ENCODE peak calls at places on chromosomes 4 and X, in five cellular contexts. X is CD8-positive, alpha-beta memory T cell; B is naive thymus-derived CD4-positive, alpha-beta T cell; C is effector memory CD4-positive, alpha-beta T cell; V is foreskin fibroblast. F is an unnamed sample.

GRCh38 chr4:99998062-99998880 is 48.2 kb upstream of the H2AZ1 start:
- DNase-seq in X (no peak), B (no peak), C (no peak), V (peak; percentile 65), F (no peak)

GRCh38 chr4:22439947-22440346 is 75.9 kb downstream of the ADGRA3 start:
- DNase-seq in X (no peak), B (no peak), C (no peak), V (no peak), F (no peak)

GRCh38 chrX:16444353-16444752 is 205.6 kb upstream of the S100G start:
- DNase-seq in X (no peak), B (no peak), C (no peak), V (peak; percentile 45), F (no peak)

GRCh38 chr4:89556596-89557305 is 249.2 kb upstream of the GPRIN3 start:
- DNase-seq in X (no peak), B (no peak), C (no peak), V (peak; percentile 76), F (no peak)

GRCh38 chrX:139766545-139766983 is 58.6 kb upstream of the MCF2 start:
- DNase-seq in X (peak; percentile 50), B (no peak), C (no peak), V (no peak), F (peak; percentile 17)

GRCh38 chrX:50448565-50448964 is 22.1 kb downstream of the DGKK start:
- DNase-seq in X (no peak), B (no peak), C (no peak), V (no peak), F (no peak)

GRCh38 chrX:68286076-68286475 is 147.2 kb downstream of the OPHN1 start:
- DNase-seq in X (no peak), B (no peak), C (no peak), V (no peak), F (no peak)

GRCh38 chr4:69731826-69732225 is 28.6 kb downstream of the SULT1B1 start:
- DNase-seq in X (no peak), B (no peak), C (no peak), V (peak; percentile 23), F (no peak)

GRCh38 chrX:40313269-40313668 is 215.5 kb upstream of the BCOR start:
- DNase-seq in X (no peak), B (no peak), C (no peak), V (no peak), F (no peak)

GRCh38 chrX:56932653-56933339 is 62.5 kb downstream of the SPIN3 start:
- DNase-seq in X (no peak), B (no peak), C (no peak), V (no peak), F (no peak)

GRCh38 chrX:40273356-40274050 is 175.7 kb upstream of the BCOR start:
- DNase-seq in X (no peak), B (no peak), C (no peak), V (no peak), F (no peak)

GRCh38 chrX:29172880-29173279 is 585.6 kb downstream of the IL1RAPL1 start:
- DNase-seq in X (no peak), B (no peak), C (no peak), V (peak; percentile 1), F (no peak)

GRCh38 chr4:110480741-110481271 is 4.9 kb downstream of the ENPEP start:
- DNase-seq in X (no peak), B (no peak), C (no peak), V (peak; percentile 21), F (no peak)

GRCh38 chr4:4386736-4387392 is at the start of gene NSG1:
- DNase-seq in X (peak; percentile 70), B (peak; percentile 21), C (no peak), V (peak; percentile 48), F (no peak)

GRCh38 chr4:185203380-185204237 is at the start of gene CFAP97:
- DNase-seq in X (peak; percentile 90), B (peak; percentile 80), C (peak; percentile 77), V (peak; percentile 97), F (peak; percentile 88)

GRCh38 chr4:124936427-124936826 is 223.9 kb upstream of the ANKRD50 start:
- DNase-seq in X (no peak), B (no peak), C (no peak), V (peak; percentile 50), F (no peak)

GRCh38 chr4:15147709-15148651 is 145.7 kb downstream of the CPEB2 start:
- DNase-seq in X (no peak), B (no peak), C (no peak), V (peak; percentile 23), F (no peak)

GRCh38 chr4:86048426-86048825 is 311.4 kb downstream of the MAPK10 start:
- DNase-seq in X (no peak), B (no peak), C (no peak), V (peak; percentile 89), F (no peak)

GRCh38 chr4:17010426-17011087 is 112.1 kb upstream of the LDB2 start:
- DNase-seq in X (no peak), B (no peak), C (no peak), V (no peak), F (no peak)

GRCh38 chr4:113050837-113051236 is 1.4 kb downstream of the ANK2 start:
- DNase-seq in X (no peak), B (no peak), C (no peak), V (no peak), F (no peak)

GRCh38 chr4:93203708-93204107 is 624.8 kb upstream of the ATOH1 start:
- DNase-seq in X (no peak), B (no peak), C (no peak), V (no peak), F (no peak)

GRCh38 chrX:35380808-35381700 is 417.1 kb upstream of the MAGEB16 start:
- DNase-seq in X (no peak), B (no peak), C (no peak), V (no peak), F (no peak)

GRCh38 chr4:68129793-68130192 is at the start of gene TMPRSS11F:
- DNase-seq in X (no peak), B (no peak), C (no peak), V (no peak), F (no peak)
- H3K4me3 ChIP-seq in X (no peak within 1 kb of the TSS), B (no peak within 1 kb of the TSS), C (no peak within 1 kb of the TSS), V (no peak within 1 kb of the TSS), F (no peak within 1 kb of the TSS)

GRCh38 chrX:74422576-74423288 is 1.4 kb downstream of the SLC16A2 start:
- DNase-seq in X (no peak), B (no peak), C (no peak), V (peak; percentile 85), F (peak; percentile 11)

GRCh38 chrX:74426071-74426470 is 4.8 kb downstream of the SLC16A2 start:
- DNase-seq in X (no peak), B (no peak), C (no peak), V (no peak), F (no peak)

GRCh38 chrX:74422029-74422352 is 698 bp downstream of the SLC16A2 start:
- DNase-seq in X (no peak), B (no peak), C (no peak), V (no peak), F (no peak)

GRCh38 chrX:74421181-74422028 is at the start of gene SLC16A2:
- DNase-seq in X (peak; percentile 50), B (no peak), C (no peak), V (peak; percentile 91), F (no peak)

GRCh38 chrX:74423289-74423985 is 2.1 kb downstream of the SLC16A2 start:
- DNase-seq in X (no peak), B (no peak), C (no peak), V (no peak), F (no peak)
- H3K4me3 ChIP-seq in X (no peak overlapping the region), B (no peak overlapping the region), C (no peak overlapping the region), V (peak overlapping the region; percentile 67), F (no peak overlapping the region)

GRCh38 chr4:8232748-8233147 is 33.7 kb downstream of the SH3TC1 start:
- DNase-seq in X (no peak), B (no peak), C (no peak), V (no peak), F (no peak)

GRCh38 chr4:8231551-8232049 is 32.5 kb downstream of the SH3TC1 start:
- DNase-seq in X (no peak), B (no peak), C (no peak), V (no peak), F (no peak)

GRCh38 chr4:8230033-8230432 is 30.9 kb downstream of the SH3TC1 start:
- DNase-seq in X (no peak), B (no peak), C (no peak), V (no peak), F (no peak)

GRCh38 chr4:8229341-8229975 is 30.4 kb downstream of the SH3TC1 start:
- DNase-seq in X (peak; percentile 61), B (no peak), C (no peak), V (no peak), F (no peak)

DNA sequence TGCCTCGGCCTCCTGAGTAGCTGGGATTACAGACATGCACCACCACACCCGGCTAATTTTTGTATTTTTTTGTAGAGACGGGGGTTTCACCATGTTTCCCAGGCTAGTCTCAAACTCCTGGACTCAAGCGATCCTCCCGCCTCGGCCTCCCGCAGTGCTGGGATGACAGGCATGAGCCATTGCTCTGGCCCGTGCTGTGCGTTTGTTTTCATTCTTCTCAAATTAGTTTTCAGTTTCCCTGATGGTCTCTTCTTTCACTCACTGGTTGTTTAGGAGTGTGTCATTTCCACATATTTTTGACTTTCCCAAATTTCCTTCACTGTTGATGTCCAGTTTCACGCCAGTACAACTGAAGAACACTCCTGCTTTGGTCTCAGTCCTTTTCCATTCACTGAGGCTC is 31.8 kb downstream of the SH3TC1 start:
- DNase-seq in X (no peak), B (no peak), C (no peak), V (no peak), F (no peak)
- H3K4me3 ChIP-seq in X (no peak overlapping the region), B (no peak overlapping the region), C (no peak overlapping the region), V (no peak overlapping the region), F (no peak overlapping the region)

GRCh38 chr4:53364624-53365023 is 1.2 kb downstream of the SCFD2 start:
- DNase-seq in X (no peak), B (no peak), C (no peak), V (no peak), F (no peak)
- H3K4me3 ChIP-seq in X (no peak overlapping the region), B (peak overlapping the region; percentile 72), C (peak overlapping the region; percentile 83), V (peak overlapping the region; percentile 83), F (peak overlapping the region; percentile 99)

GRCh38 chr4:141132689-141133145 is 552 bp downstream of the RNF150 start:
- DNase-seq in X (no peak), B (no peak), C (no peak), V (peak; percentile 61), F (no peak)
- H3K4me3 ChIP-seq in X (no peak overlapping the region), B (peak overlapping the region; percentile 26), C (peak overlapping the region; percentile 53), V (peak overlapping the region; percentile 90), F (peak overlapping the region; percentile 58)

F was measured in GM06990.